ENCODE peak calls at places on chromosome X, in eight cellular contexts. M is OCI-LY7; E is amniotic stem cell; C is activated CD4-positive, alpha-beta T cell treated with anti-CD3 and anti-CD28 coated beads, Interleukin-2, amount 50 U/mL, for 24 hours; P is iris pigment epithelial cell; K is HuH-7.5; I is WERI-Rb-1; Z is transverse colon. B is an unnamed sample.

GRCh38 chrX:101230636-101231035 is 11.1 kb downstream of the DRP2 start:
- DNase-seq in M (no peak), E (no peak), C (no peak), P (peak), K (no peak), I (no peak), Z (no peak), B (no peak)

GRCh38 chrX:54178100-54178940 is 4.7 kb downstream of the FAM120C start:
- DNase-seq in M (no peak), E (peak), C (no peak), P (peak), K (no peak), I (no peak), Z (no peak), B (peak)

GRCh38 chrX:150211988-150212387 is 151.1 kb upstream of the MAMLD1 start:
- DNase-seq in M (no peak), E (no peak), C (no peak), P (peak), K (no peak), I (no peak), Z (no peak), B (no peak)

GRCh38 chrX:109643687-109644086 is 18.7 kb upstream of the KCNE5 start:
- DNase-seq in M (no peak), E (no peak), C (no peak), P (no peak), K (no peak), I (no peak), Z (no peak), B (no peak)

GRCh38 chrX:153793291-153793690 is 884 bp downstream of the IDH3G start:
- DNase-seq in M (no peak), E (no peak), C (no peak), P (no peak), K (no peak), I (no peak), Z (no peak), B (no peak)

GRCh38 chrX:41178201-41178600 is 93.0 kb downstream of the USP9X start:
- DNase-seq in M (no peak), E (no peak), C (no peak), P (no peak), K (no peak), I (no peak), Z (no peak), B (no peak)

GRCh38 chrX:115898382-115899001 is 272.1 kb upstream of the AGTR2 start:
- DNase-seq in M (peak), E (no peak), C (no peak), P (peak), K (no peak), I (peak), Z (peak), B (no peak)

GRCh38 chrX:128975716-128976115 is 547.6 kb downstream of the SMARCA1 start:
- DNase-seq in M (peak), E (no peak), C (no peak), P (peak), K (peak), I (peak), Z (peak), B (peak)

GRCh38 chrX:110450050-110450449 is 91.4 kb downstream of the RTL9 start:
- DNase-seq in M (peak), E (peak), C (peak), P (peak), K (peak), I (peak), Z (peak), B (peak)

GRCh38 chrX:139890991-139891700 is 41.7 kb downstream of the ATP11C start:
- DNase-seq in M (no peak), E (peak), C (no peak), P (peak), K (no peak), I (no peak), Z (no peak), B (no peak)

GRCh38 chrX:15873566-15873965 is 19.0 kb upstream of the AP1S2 start:
- DNase-seq in M (no peak), E (no peak), C (no peak), P (peak), K (no peak), I (no peak), Z (no peak), B (no peak)

GRCh38 chrX:39398215-39398972 is 597.1 kb downstream of the MID1IP1 start:
- DNase-seq in M (no peak), E (no peak), C (no peak), P (no peak), K (no peak), I (no peak), Z (no peak), B (no peak)

GRCh38 chrX:76202471-76202870 is 29.6 kb downstream of the PBDC1 start:
- DNase-seq in M (no peak), E (no peak), C (no peak), P (no peak), K (no peak), I (no peak), Z (no peak), B (no peak)

GRCh38 chrX:42930951-42931350 is 153.0 kb upstream of the PPP1R2C start:
- DNase-seq in M (no peak), E (no peak), C (no peak), P (peak), K (no peak), I (no peak), Z (no peak), B (no peak)

GRCh38 chrX:43003939-43004338 is 226.0 kb upstream of the PPP1R2C start:
- DNase-seq in M (peak), E (no peak), C (no peak), P (no peak), K (no peak), I (no peak), Z (no peak), B (no peak)

GRCh38 chrX:67585401-67585800 is 41.6 kb downstream of the AR start:
- DNase-seq in M (no peak), E (no peak), C (no peak), P (peak), K (no peak), I (no peak), Z (no peak), B (no peak)

GRCh38 chrX:23515028-23515427 is 152.3 kb upstream of the PRDX4 start:
- DNase-seq in M (no peak), E (no peak), C (no peak), P (no peak), K (no peak), I (no peak), Z (no peak), B (no peak)

GRCh38 chrX:18348047-18348446 is 6.4 kb downstream of the SCML2 start:
- DNase-seq in M (no peak), E (no peak), C (no peak), P (no peak), K (no peak), I (no peak), Z (no peak), B (peak)

GRCh38 chrX:47169726-47170515 is 23.7 kb upstream of the UBA1 start:
- DNase-seq in M (no peak), E (no peak), C (no peak), P (peak), K (no peak), I (no peak), Z (no peak), B (no peak)

GRCh38 chrX:153726286-153727107 is 1.8 kb downstream of the ABCD1 start:
- DNase-seq in M (peak), E (no peak), C (no peak), P (peak), K (peak), I (peak), Z (peak), B (no peak)

GRCh38 chrX:1147641-1148515 is 64.6 kb downstream of the CRLF2 start:
- DNase-seq in M (no peak), E (no peak), C (no peak), P (no peak), K (no peak), I (no peak), Z (no peak), B (no peak)

GRCh38 chrX:129544780-129545179 is 4.7 kb downstream of the OCRL start:
- DNase-seq in M (no peak), E (no peak), C (no peak), P (no peak), K (no peak), I (no peak), Z (no peak), B (no peak)

GRCh38 chrX:106742193-106742592 is 15.7 kb downstream of the RNF128 start:
- DNase-seq in M (no peak), E (no peak), C (no peak), P (no peak), K (no peak), I (no peak), Z (no peak), B (no peak)

GRCh38 chrX:88735835-88736234 is 11.2 kb upstream of the CPXCR1 start:
- DNase-seq in M (no peak), E (no peak), C (no peak), P (no peak), K (no peak), I (no peak), Z (no peak), B (no peak)

GRCh38 chrX:151359931-151360871 is 36.8 kb upstream of the VMA21 start:
- DNase-seq in M (peak), E (no peak), C (no peak), P (peak), K (peak), I (peak), Z (no peak), B (no peak)

GRCh38 chrX:63661676-63662075 is 123.3 kb downstream of the ARHGEF9 start:
- DNase-seq in M (no peak), E (no peak), C (no peak), P (no peak), K (no peak), I (no peak), Z (no peak), B (no peak)

GRCh38 chrX:53882331-53882730 is 161.9 kb downstream of the PHF8 start:
- DNase-seq in M (no peak), E (peak), C (no peak), P (peak), K (no peak), I (no peak), Z (no peak), B (no peak)

GRCh38 chrX:24946369-24946768 is 69.4 kb downstream of the ARX start:
- DNase-seq in M (no peak), E (no peak), C (no peak), P (no peak), K (no peak), I (no peak), Z (no peak), B (no peak)

GRCh38 chrX:154719132-154719675 is 31.7 kb downstream of the GAB3 start:
- DNase-seq in M (no peak), E (no peak), C (peak), P (peak), K (no peak), I (no peak), Z (no peak), B (no peak)

GRCh38 chrX:130028196-130028595 is 45.8 kb downstream of the BCORL1 start:
- DNase-seq in M (peak), E (no peak), C (peak), P (peak), K (peak), I (peak), Z (peak), B (peak)

GRCh38 chrX:30576881-30577280 is 685 bp downstream of the TASL start:
- DNase-seq in M (no peak), E (no peak), C (no peak), P (no peak), K (no peak), I (no peak), Z (no peak), B (no peak)

B was measured in HTR-8/SVneo.